ENCODE peak calls at places on chromosome 20, in ten cellular contexts. N, P, B, I, R, M, H, J, Q and O are unnamed samples.

GRCh38 chr20:23078351-23078993 is 7.7 kb downstream of the CD93 start:
- DNase-seq in I (peak; percentile 76), R (no peak), B (no peak), J (no peak), H (peak; percentile 87), N (no peak), M (no peak), P (peak; percentile 40), Q (no peak), O (no peak)

GRCh38 chr20:54459279-54459678 is 16.1 kb upstream of the DOK5 start:
- DNase-seq in R (no peak), H (no peak), P (no peak), I (no peak), J (no peak), M (no peak), B (no peak), N (no peak), Q (no peak), O (no peak)

GRCh38 chr20:19004975-19005374 is 191.4 kb downstream of the SCP2D1 start:
- DNase-seq in N (no peak), Q (no peak), R (no peak), H (no peak), B (no peak), I (no peak), P (no peak), M (no peak), J (peak; percentile 19), O (no peak)

GRCh38 chr20:1827974-1828785 is 67.0 kb upstream of the SIRPA start:
- DNase-seq in J (no peak), I (no peak), P (peak; percentile 57), Q (no peak), H (no peak), R (no peak), B (no peak), M (no peak), N (no peak), O (peak; percentile 96)

GRCh38 chr20:41055679-41056078 is 27.1 kb downstream of the TOP1 start:
- DNase-seq in B (peak; percentile 49), P (no peak), N (no peak), R (no peak), J (no peak), I (no peak), H (peak; percentile 55), M (no peak), Q (no peak), O (no peak)

GRCh38 chr20:13336308-13337089 is 115.4 kb downstream of the ISM1 start:
- DNase-seq in P (no peak), N (no peak), I (no peak), H (no peak), B (peak; percentile 13), R (no peak), M (no peak), Q (no peak), J (no peak), O (peak; percentile 78)

GRCh38 chr20:35511814-35512420 is 17.5 kb downstream of the C20orf173 start:
- DNase-seq in H (peak; percentile 67), N (peak; percentile 42), B (peak; percentile 47), P (peak; percentile 35), Q (peak; percentile 8), J (peak; percentile 45), I (peak; percentile 59), R (peak; percentile 91), M (no peak), O (peak; percentile 15)

GRCh38 chr20:54173653-54174451 is at the start of gene CYP24A1:
- DNase-seq in Q (peak; percentile 12), I (no peak), H (no peak), J (peak; percentile 57), R (no peak), N (no peak), M (peak; percentile 14), B (no peak), P (peak; percentile 65), O (peak; percentile 23)

GRCh38 chr20:32354592-32355416 is 3.3 kb upstream of the ASXL1 start:
- DNase-seq in H (peak; percentile 62), N (no peak), R (peak; percentile 52), I (peak; percentile 91), Q (no peak), M (no peak), B (peak; percentile 76), J (no peak), P (no peak), O (peak; percentile 54)

GRCh38 chr20:19786311-19786710 is 28.3 kb downstream of the RIN2 start:
- DNase-seq in Q (no peak), B (peak; percentile 92), R (no peak), J (peak; percentile 60), M (no peak), P (peak; percentile 44), I (peak; percentile 82), H (peak; percentile 90), N (no peak), O (peak; percentile 89)

GRCh38 chr20:621115-621756 is 11.1 kb upstream of the TCF15 start:
- DNase-seq in J (no peak), N (no peak), B (peak; percentile 4), M (no peak), R (peak; percentile 79), I (no peak), P (no peak), Q (no peak), H (no peak), O (no peak)

GRCh38 chr20:19903168-19903676 is 113.9 kb upstream of the NAA20 start:
- DNase-seq in N (peak; percentile 9), P (no peak), I (peak; percentile 94), J (peak; percentile 10), B (peak; percentile 76), R (no peak), H (peak; percentile 84), Q (no peak), M (peak; percentile 75), O (no peak)

GRCh38 chr20:58864346-58864745 is 11.8 kb downstream of the GNAS start:
- DNase-seq in B (no peak), H (no peak), J (no peak), I (no peak), R (no peak), Q (no peak), P (no peak), M (no peak), N (no peak), O (no peak)

GRCh38 chr20:19668406-19668805 is 89.7 kb upstream of the RIN2 start:
- DNase-seq in N (no peak), I (no peak), P (no peak), Q (no peak), R (no peak), H (no peak), J (no peak), M (peak; percentile 15), B (no peak), O (no peak)

GRCh38 chr20:59010995-59011873 is 4.2 kb upstream of the CTSZ start:
- DNase-seq in B (peak; percentile 71), M (no peak), P (peak; percentile 15), I (peak; percentile 83), Q (no peak), H (peak; percentile 64), R (peak; percentile 99), J (peak; percentile 47), N (peak; percentile 34), O (peak; percentile 80)

GRCh38 chr20:63090682-63091571 is 84.2 kb upstream of the BHLHE23 start:
- DNase-seq in R (peak; percentile 59), N (no peak), I (no peak), Q (no peak), J (no peak), B (no peak), M (no peak), H (no peak), P (no peak), O (no peak)

GRCh38 chr20:5870462-5871021 is 79.8 kb downstream of the TRMT6 start:
- DNase-seq in R (no peak), P (peak; percentile 11), J (peak; percentile 29), M (no peak), I (peak; percentile 11), Q (no peak), H (no peak), N (no peak), B (no peak), O (no peak)
- H2AFZ ChIP-seq in R (no peak overlapping the region), P (peak overlapping the region; percentile 57), J (peak overlapping the region; percentile 12), M (no peak overlapping the region), I (no peak overlapping the region), Q (no peak overlapping the region), H (no peak overlapping the region), N (no peak overlapping the region), B (no peak overlapping the region), O (no peak overlapping the region)

DNA sequence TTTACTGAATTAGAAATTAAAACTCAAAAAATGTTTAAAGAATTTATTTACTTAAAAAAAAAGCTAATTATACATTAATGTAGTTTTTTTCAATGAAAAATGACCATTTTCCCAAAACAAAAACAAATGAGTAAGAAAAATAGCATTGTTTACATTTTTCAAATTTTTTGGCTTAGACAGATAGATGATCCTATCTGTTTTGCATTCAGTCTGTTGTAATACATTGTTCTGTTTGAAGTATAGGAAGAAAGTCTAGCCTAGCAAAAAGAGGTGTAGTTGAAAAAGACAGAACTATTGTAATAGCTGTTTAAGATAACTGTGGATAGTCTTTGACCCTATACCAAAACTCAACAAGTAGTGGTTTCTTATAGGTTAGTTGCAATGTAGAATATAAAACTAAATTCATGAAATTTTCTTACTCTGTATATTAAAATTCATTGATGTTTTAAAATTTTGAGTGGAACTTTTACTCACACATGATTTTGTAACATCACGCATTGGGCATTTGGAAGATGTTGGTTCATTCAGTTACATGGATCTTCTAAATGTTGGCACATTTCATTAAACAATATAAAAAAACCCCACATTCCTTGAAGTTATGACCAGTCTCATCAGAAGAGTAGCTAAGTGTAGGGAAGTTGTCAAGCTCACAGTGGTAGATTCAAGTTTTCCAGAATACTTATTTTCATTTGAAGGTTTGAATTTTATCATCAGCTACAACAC is 62.0 kb downstream of the KCNS1 start:
- DNase-seq in J (no peak), N (no peak), Q (no peak), I (no peak), R (no peak), H (no peak), M (no peak), P (no peak), B (no peak), O (no peak)
- H3K27ac ChIP-seq in J (no peak overlapping the region), N (no peak overlapping the region), Q (no peak overlapping the region), I (no peak overlapping the region), R (no peak overlapping the region), H (no peak overlapping the region), M (no peak overlapping the region), P (no peak overlapping the region), B (no peak overlapping the region), O (no peak overlapping the region)

GRCh38 chr20:43765933-43766332 is 39.1 kb upstream of the GTSF1L start:
- DNase-seq in R (no peak), P (no peak), M (no peak), Q (no peak), I (no peak), H (no peak), N (no peak), J (no peak), B (no peak), O (no peak)
- H3K27me3 ChIP-seq in R (peaks cover 15% of the 10 kb centered on the region), P (no peaks in the 10 kb centered on the region), M (no peaks in the 10 kb centered on the region), Q (peaks cover 6% of the 10 kb centered on the region), I (peaks cover 38% of the 10 kb centered on the region), H (peaks cover 14% of the 10 kb centered on the region), N (peaks cover 5% of the 10 kb centered on the region), J (no peaks in the 10 kb centered on the region), B (peaks cover 5% of the 10 kb centered on the region), O (peaks cover 2% of the 10 kb centered on the region)

DNA sequence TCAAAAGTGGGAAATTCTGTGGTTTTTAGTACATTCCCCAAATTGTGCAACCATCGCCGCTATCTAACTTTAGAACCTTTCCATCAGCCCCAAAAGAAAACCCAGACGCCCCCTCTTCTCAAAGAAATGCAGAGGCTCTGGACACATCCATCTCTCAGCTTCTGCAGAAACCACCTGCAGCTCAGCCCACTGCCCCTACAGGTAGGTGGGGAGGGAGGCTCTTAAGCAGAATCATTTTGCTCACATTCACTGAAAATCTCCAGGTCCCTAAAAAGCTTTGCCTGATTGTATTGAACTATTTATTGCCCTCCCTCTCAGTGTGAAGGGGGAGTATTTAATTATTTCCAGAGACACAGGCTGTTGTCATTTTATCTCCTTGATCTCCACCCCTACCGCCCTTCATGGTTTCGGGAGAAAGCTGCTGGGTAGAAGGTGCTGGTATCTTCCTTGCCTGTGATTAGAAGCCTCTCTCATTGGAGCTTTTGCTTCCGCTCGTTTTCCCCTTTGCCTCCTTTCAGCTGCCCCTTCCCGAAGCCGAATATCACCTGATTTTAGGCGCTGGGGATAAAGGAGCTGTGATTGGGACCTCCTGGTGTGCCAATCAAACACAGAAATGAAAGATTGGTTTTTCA is 68.8 kb upstream of the KCNG1 start:
- DNase-seq in J (peak; percentile 37), B (no peak), P (peak; percentile 21), H (no peak), I (no peak), N (no peak), R (no peak), Q (no peak), M (no peak), O (no peak)
- H2AFZ ChIP-seq in J (peak overlapping the region; percentile 56), B (no peak overlapping the region), P (peak overlapping the region; percentile 71), H (no peak overlapping the region), I (no peak overlapping the region), N (no peak overlapping the region), R (no peak overlapping the region), Q (peak overlapping the region; percentile 65), M (no peak overlapping the region), O (no peak overlapping the region)